ENCODE peak calls at places on chromosomes 13 and 19, in five cellular contexts. One of them, this sample, is unnamed.

GRCh38 chr19:1223018-1223855 is 14.6 kb downstream of the CBARP start:
- DNase-seq in mammary epithelial cell: no peak
- DNase-seq in neural progenitor cell: peak; percentile 66
- DNase-seq in fibroblast of lung: peak; percentile 37
- DNase-seq in endothelial cell of umbilical vein: no peak
- DNase-seq in this sample: peak; percentile 41

GRCh38 chr19:28171983-28172382 is 1041.0 kb downstream of the UQCRFS1 start:
- DNase-seq in fibroblast of lung: peak; percentile 10
- DNase-seq in neural progenitor cell: no peak
- DNase-seq in mammary epithelial cell: no peak
- DNase-seq in endothelial cell of umbilical vein: no peak
- DNase-seq in this sample: no peak

GRCh38 chr19:17633700-17634099 is 54.5 kb downstream of the UNC13A start:
- DNase-seq in mammary epithelial cell: no peak
- DNase-seq in neural progenitor cell: no peak
- DNase-seq in endothelial cell of umbilical vein: no peak
- DNase-seq in fibroblast of lung: no peak
- DNase-seq in this sample: no peak

GRCh38 chr19:16073481-16073880 is 2.8 kb upstream of the TPM4 start:
- DNase-seq in neural progenitor cell: no peak
- DNase-seq in endothelial cell of umbilical vein: no peak
- DNase-seq in mammary epithelial cell: no peak
- DNase-seq in fibroblast of lung: no peak
- DNase-seq in this sample: no peak

GRCh38 chr19:54817670-54818536 is 1.6 kb downstream of the KIR3DL1 start:
- DNase-seq in mammary epithelial cell: no peak
- DNase-seq in neural progenitor cell: no peak
- DNase-seq in endothelial cell of umbilical vein: no peak
- DNase-seq in fibroblast of lung: no peak
- DNase-seq in this sample: no peak

GRCh38 chr13:78326608-78327007 is 276.7 kb downstream of the POU4F1 start:
- DNase-seq in mammary epithelial cell: no peak
- DNase-seq in neural progenitor cell: no peak
- DNase-seq in fibroblast of lung: peak; percentile 35
- DNase-seq in endothelial cell of umbilical vein: peak; percentile 24
- DNase-seq in this sample: peak; percentile 20

GRCh38 chr19:10730932-10731331 is 13.1 kb downstream of the DNM2 start:
- DNase-seq in mammary epithelial cell: no peak
- DNase-seq in endothelial cell of umbilical vein: no peak
- DNase-seq in fibroblast of lung: no peak
- DNase-seq in neural progenitor cell: no peak
- DNase-seq in this sample: no peak

GRCh38 chr13:30615851-30616311 is 1.8 kb upstream of the USPL1 start:
- DNase-seq in mammary epithelial cell: peak; percentile 31
- DNase-seq in endothelial cell of umbilical vein: peak; percentile 73
- DNase-seq in neural progenitor cell: no peak
- DNase-seq in fibroblast of lung: peak; percentile 40
- DNase-seq in this sample: peak; percentile 19

GRCh38 chr19:35949131-35949530 is 13.0 kb downstream of the LRFN3 start:
- DNase-seq in neural progenitor cell: no peak
- DNase-seq in endothelial cell of umbilical vein: no peak
- DNase-seq in mammary epithelial cell: no peak
- DNase-seq in fibroblast of lung: no peak
- DNase-seq in this sample: no peak

GRCh38 chr13:40863723-40864122 is 74.3 kb downstream of the SLC25A15 start:
- DNase-seq in endothelial cell of umbilical vein: no peak
- DNase-seq in fibroblast of lung: no peak
- DNase-seq in neural progenitor cell: no peak
- DNase-seq in mammary epithelial cell: no peak
- DNase-seq in this sample: no peak

GRCh38 chr13:94886191-94886590 is 173.8 kb upstream of the SOX21 start:
- DNase-seq in mammary epithelial cell: no peak
- DNase-seq in fibroblast of lung: peak; percentile 79
- DNase-seq in endothelial cell of umbilical vein: no peak
- DNase-seq in neural progenitor cell: peak; percentile 5
- DNase-seq in this sample: peak; percentile 9

GRCh38 chr19:16161848-16162247 is 11.5 kb downstream of the CIB3 start:
- DNase-seq in endothelial cell of umbilical vein: peak; percentile 38
- DNase-seq in fibroblast of lung: peak; percentile 77
- DNase-seq in mammary epithelial cell: peak; percentile 96
- DNase-seq in neural progenitor cell: no peak
- DNase-seq in this sample: peak; percentile 93

GRCh38 chr13:114142640-114143490 is 10.4 kb upstream of the RASA3 start:
- DNase-seq in fibroblast of lung: no peak
- DNase-seq in neural progenitor cell: no peak
- DNase-seq in endothelial cell of umbilical vein: no peak
- DNase-seq in mammary epithelial cell: no peak
- DNase-seq in this sample: no peak

GRCh38 chr19:35869327-35870123 is 1.2 kb downstream of the APLP1 start:
- DNase-seq in fibroblast of lung: peak; percentile 78
- DNase-seq in mammary epithelial cell: peak; percentile 60
- DNase-seq in endothelial cell of umbilical vein: peak; percentile 80
- DNase-seq in neural progenitor cell: peak; percentile 99
- DNase-seq in this sample: peak; percentile 81

GRCh38 chr19:39928357-39928725 is 6.1 kb downstream of the FCGBP start:
- DNase-seq in endothelial cell of umbilical vein: no peak
- DNase-seq in neural progenitor cell: no peak
- DNase-seq in fibroblast of lung: no peak
- DNase-seq in mammary epithelial cell: no peak
- DNase-seq in this sample: no peak

GRCh38 chr19:3346677-3347353 is 19.6 kb upstream of the NFIC start:
- DNase-seq in endothelial cell of umbilical vein: no peak
- DNase-seq in mammary epithelial cell: no peak
- DNase-seq in neural progenitor cell: no peak
- DNase-seq in fibroblast of lung: peak; percentile 62
- DNase-seq in this sample: no peak

GRCh38 chr13:26726684-26727083 is 33.9 kb downstream of the GPR12 start:
- DNase-seq in neural progenitor cell: no peak
- DNase-seq in mammary epithelial cell: no peak
- DNase-seq in endothelial cell of umbilical vein: no peak
- DNase-seq in fibroblast of lung: no peak
- DNase-seq in this sample: no peak

GRCh38 chr19:3396881-3397265 is 30.5 kb downstream of the NFIC start:
- DNase-seq in mammary epithelial cell: no peak
- DNase-seq in fibroblast of lung: no peak
- DNase-seq in neural progenitor cell: no peak
- DNase-seq in endothelial cell of umbilical vein: no peak
- DNase-seq in this sample: no peak

GRCh38 chr19:367561-367960 is 23.0 kb upstream of the MIER2 start:
- DNase-seq in mammary epithelial cell: no peak
- DNase-seq in endothelial cell of umbilical vein: no peak
- DNase-seq in neural progenitor cell: no peak
- DNase-seq in fibroblast of lung: no peak
- DNase-seq in this sample: no peak

GRCh38 chr19:677201-677600 is 1.0 kb downstream of the FSTL3 start:
- DNase-seq in mammary epithelial cell: peak; percentile 83
- DNase-seq in endothelial cell of umbilical vein: peak; percentile 51
- DNase-seq in neural progenitor cell: no peak
- DNase-seq in fibroblast of lung: peak; percentile 89
- DNase-seq in this sample: peak; percentile 70

GRCh38 chr13:113209880-113210421 is 538 bp downstream of the CUL4A start:
- DNase-seq in endothelial cell of umbilical vein: peak; percentile 58
- DNase-seq in fibroblast of lung: peak; percentile 59
- DNase-seq in mammary epithelial cell: peak; percentile 74
- DNase-seq in neural progenitor cell: peak; percentile 62
- DNase-seq in this sample: peak; percentile 49

GRCh38 chr13:42969558-42970172 is 22.4 kb downstream of the EPSTI1 start:
- DNase-seq in fibroblast of lung: peak; percentile 39
- DNase-seq in endothelial cell of umbilical vein: peak; percentile 62
- DNase-seq in neural progenitor cell: peak; percentile 89
- DNase-seq in mammary epithelial cell: peak; percentile 40
- DNase-seq in this sample: peak; percentile 65

GRCh38 chr19:29375429-29376093 is 150.2 kb upstream of the VSTM2B start:
- DNase-seq in endothelial cell of umbilical vein: no peak
- DNase-seq in mammary epithelial cell: no peak
- DNase-seq in neural progenitor cell: no peak
- DNase-seq in fibroblast of lung: no peak
- DNase-seq in this sample: no peak

GRCh38 chr13:20721454-20722357 is 18.2 kb downstream of the IL17D start:
- DNase-seq in endothelial cell of umbilical vein: peak; percentile 68
- DNase-seq in neural progenitor cell: peak; percentile 77
- DNase-seq in mammary epithelial cell: peak; percentile 31
- DNase-seq in fibroblast of lung: peak; percentile 66
- DNase-seq in this sample: peak; percentile 54

GRCh38 chr13:109592776-109593175 is 193.6 kb downstream of the IRS2 start:
- DNase-seq in mammary epithelial cell: no peak
- DNase-seq in fibroblast of lung: no peak
- DNase-seq in endothelial cell of umbilical vein: no peak
- DNase-seq in neural progenitor cell: no peak
- DNase-seq in this sample: no peak

GRCh38 chr19:21698215-21698614 is 69.2 kb downstream of the ZNF100 start:
- DNase-seq in mammary epithelial cell: peak; percentile 18
- DNase-seq in neural progenitor cell: peak; percentile 17
- DNase-seq in fibroblast of lung: peak; percentile 3
- DNase-seq in endothelial cell of umbilical vein: peak; percentile 2
- DNase-seq in this sample: peak; percentile 25

GRCh38 chr19:38917921-38918491 is 6.0 kb upstream of the CCER2 start:
- DNase-seq in mammary epithelial cell: no peak
- DNase-seq in endothelial cell of umbilical vein: no peak
- DNase-seq in neural progenitor cell: peak; percentile 26
- DNase-seq in fibroblast of lung: no peak
- DNase-seq in this sample: peak; percentile 5

DNA sequence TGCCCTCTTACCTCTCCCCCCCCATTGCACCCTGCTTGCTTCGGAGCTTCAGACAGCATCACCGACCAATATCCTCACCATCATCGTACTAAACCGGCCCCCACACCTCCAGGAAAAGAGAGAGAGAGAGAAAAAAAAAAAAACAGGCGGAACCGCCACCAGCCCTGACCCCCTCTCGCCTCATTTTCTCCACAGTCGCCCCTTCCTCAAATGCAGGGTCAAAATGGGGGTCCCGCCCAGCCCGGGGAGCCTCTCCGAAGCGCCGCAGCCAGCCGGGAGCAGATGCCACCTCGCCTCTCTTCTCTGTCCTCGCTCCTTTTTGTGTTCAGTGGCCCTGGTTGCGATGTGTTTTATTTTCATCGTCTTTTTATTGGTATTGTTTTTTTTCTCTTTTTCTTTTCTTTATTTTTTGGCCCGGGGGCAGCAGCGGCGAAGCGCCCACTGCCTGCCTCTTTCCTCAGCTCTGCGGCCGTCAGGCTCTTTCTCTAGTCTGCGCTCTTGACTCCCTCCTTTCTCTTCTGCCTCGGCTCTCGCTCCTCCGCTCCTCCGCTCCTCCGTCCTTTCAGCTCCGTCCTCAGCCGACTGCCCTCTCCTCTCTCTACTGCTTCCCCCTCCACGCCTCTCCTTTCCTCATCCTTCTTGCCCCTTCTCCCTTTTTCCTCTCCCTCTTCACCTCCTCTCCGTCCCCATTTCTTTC is 41.4 kb downstream of the DEDD2 start:
- DNase-seq in endothelial cell of umbilical vein: peak; percentile 12
- DNase-seq in fibroblast of lung: peak; percentile 31
- DNase-seq in neural progenitor cell: peak; percentile 65
- DNase-seq in mammary epithelial cell: no peak
- DNase-seq in this sample: peak; percentile 19
- TF ChIP-seq EZH2 in endothelial cell of umbilical vein: peak; percentile 95
- TF ChIP-seq EZH2 in fibroblast of lung: peak; percentile 68
- TF ChIP-seq EZH2 in neural progenitor cell: peak; percentile 95
- TF ChIP-seq EZH2 in mammary epithelial cell: peak; percentile 64
- TF ChIP-seq EZH2 in this sample: no peak

GRCh38 chr19:45769054-45769782 is at the start of gene SIX5:
- DNase-seq in mammary epithelial cell: peak; percentile 97
- DNase-seq in endothelial cell of umbilical vein: peak; percentile 100
- DNase-seq in neural progenitor cell: peak; percentile 100
- DNase-seq in fibroblast of lung: peak; percentile 96
- DNase-seq in this sample: peak; percentile 95
- H3K9ac ChIP-seq in mammary epithelial cell: peak within 1 kb of the TSS; percentile 61
- H3K9ac ChIP-seq in endothelial cell of umbilical vein: peak within 1 kb of the TSS; percentile 77
- H3K9ac ChIP-seq in neural progenitor cell: peak within 1 kb of the TSS; percentile 67
- H3K9ac ChIP-seq in fibroblast of lung: peak within 1 kb of the TSS; percentile 79
- H3K9ac ChIP-seq in this sample: peak within 1 kb of the TSS; percentile 74

DNA sequence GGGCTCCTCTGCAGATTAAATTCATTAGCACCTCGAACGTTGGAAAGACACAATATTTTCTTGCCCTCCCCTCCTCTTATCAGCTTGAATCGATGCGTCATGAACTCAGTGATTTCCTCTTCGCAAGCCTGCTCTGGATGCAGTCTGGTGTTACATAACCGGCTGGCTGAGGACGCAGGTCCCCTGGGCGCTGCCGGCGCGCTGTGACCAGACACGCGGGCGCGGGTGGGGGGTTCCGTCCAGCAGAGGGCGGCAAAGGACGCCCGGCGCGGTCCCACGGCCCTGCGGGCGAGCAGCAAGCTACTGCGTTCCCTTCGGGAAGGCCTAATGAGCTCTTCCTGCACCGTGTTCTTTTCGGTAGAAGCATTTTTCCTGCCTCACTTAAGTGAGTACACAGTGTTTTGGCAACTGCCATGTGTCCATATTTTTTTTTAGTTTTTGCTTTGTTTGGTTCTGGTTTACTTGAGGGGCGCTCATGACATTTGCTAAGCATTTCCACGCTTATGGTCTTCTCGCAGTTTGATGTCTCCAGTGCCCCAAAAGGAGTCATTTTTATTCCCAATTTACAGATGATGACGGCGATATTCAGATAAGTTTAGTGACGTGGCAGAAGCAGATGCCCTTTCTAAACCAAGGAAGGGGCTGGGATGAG is 112.2 kb upstream of the MBNL2 start:
- DNase-seq in endothelial cell of umbilical vein: peak; percentile 93
- DNase-seq in mammary epithelial cell: peak; percentile 85
- DNase-seq in fibroblast of lung: peak; percentile 90
- DNase-seq in neural progenitor cell: peak; percentile 86
- DNase-seq in this sample: peak; percentile 82
- TF ChIP-seq CTCF in endothelial cell of umbilical vein: peak; percentile 96
- TF ChIP-seq CTCF in mammary epithelial cell: peak; percentile 95
- TF ChIP-seq CTCF in fibroblast of lung: peak; percentile 81
- TF ChIP-seq CTCF in neural progenitor cell: peak; percentile 96
- TF ChIP-seq CTCF in this sample: peak; percentile 88

DNA sequence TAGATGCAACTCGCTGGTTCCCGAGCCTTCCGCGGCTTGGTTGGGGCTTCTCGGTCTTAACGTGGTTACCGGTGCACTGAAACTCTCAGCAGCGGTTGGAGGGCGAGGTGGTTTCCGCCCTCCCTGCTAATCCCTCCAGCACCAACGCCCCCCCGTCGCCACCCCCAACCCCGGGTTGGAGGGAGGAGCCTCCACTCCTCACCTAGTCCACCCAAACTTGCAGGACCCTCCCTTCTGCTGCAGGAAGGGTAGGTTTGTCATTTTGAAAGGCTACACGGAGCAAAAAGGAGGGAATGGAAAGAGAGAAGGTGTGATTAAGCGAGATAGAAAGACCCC is 465.0 kb downstream of the ITGBL1 start:
- DNase-seq in neural progenitor cell: peak; percentile 54
- DNase-seq in fibroblast of lung: no peak
- DNase-seq in endothelial cell of umbilical vein: no peak
- DNase-seq in mammary epithelial cell: no peak
- DNase-seq in this sample: no peak
- TF ChIP-seq EZH2 in neural progenitor cell: peak; percentile 30
- TF ChIP-seq EZH2 in fibroblast of lung: peak; percentile 66
- TF ChIP-seq EZH2 in endothelial cell of umbilical vein: peak; percentile 41
- TF ChIP-seq EZH2 in mammary epithelial cell: peak; percentile 75
- TF ChIP-seq EZH2 in this sample: no peak

DNA sequence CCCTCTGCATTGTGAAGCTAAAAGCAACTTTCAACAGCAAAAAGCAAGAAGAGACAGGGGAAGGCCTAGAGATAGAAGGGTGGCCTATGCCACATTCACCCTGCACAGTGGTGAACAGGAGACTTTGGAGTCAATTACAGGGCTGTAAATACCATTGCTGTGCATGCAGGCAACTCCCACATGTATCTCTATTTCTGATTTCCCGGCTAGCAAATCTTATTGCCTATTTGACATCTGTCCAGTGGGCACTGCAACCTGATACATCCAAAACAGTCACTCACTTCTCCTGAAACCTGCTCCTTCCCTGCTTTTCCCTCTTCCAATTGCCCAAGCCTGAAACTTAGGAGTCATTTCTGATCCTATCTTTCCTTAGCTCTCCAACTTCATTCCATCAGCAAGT is 13.4 kb downstream of the RUBCNL start:
- DNase-seq in fibroblast of lung: no peak
- DNase-seq in mammary epithelial cell: no peak
- DNase-seq in neural progenitor cell: no peak
- DNase-seq in endothelial cell of umbilical vein: no peak
- DNase-seq in this sample: no peak
- H3K9ac ChIP-seq in fibroblast of lung: no peak overlapping the region
- H3K9ac ChIP-seq in mammary epithelial cell: no peak overlapping the region
- H3K9ac ChIP-seq in neural progenitor cell: no peak overlapping the region
- H3K9ac ChIP-seq in endothelial cell of umbilical vein: no peak overlapping the region
- H3K9ac ChIP-seq in this sample: no peak overlapping the region

This sample was measured in PC-3.